ENCODE peak calls at places on chromosome 4, in four cellular contexts. A, T, Q and H are unnamed samples.

GRCh38 chr4:151226004-151226932 is 50.7 kb upstream of the PRSS48 start:
- DNase-seq in A (peak; percentile 80), T (no peak), Q (peak; percentile 89), H (no peak)

GRCh38 chr4:93870876-93871458 is 42.4 kb downstream of the ATOH1 start:
- DNase-seq in A (no peak), T (no peak), Q (no peak), H (no peak)

GRCh38 chr4:67014592-67014991 is 530.7 kb downstream of the CENPC start:
- DNase-seq in A (no peak), T (no peak), Q (no peak), H (no peak)

GRCh38 chr4:170691168-170691567 is 601.4 kb upstream of the AADAT start:
- DNase-seq in A (no peak), T (no peak), Q (no peak), H (no peak)

GRCh38 chr4:140252742-140253555 is 99.0 kb upstream of the MAML3 start:
- DNase-seq in A (peak; percentile 78), T (peak; percentile 68), Q (peak; percentile 88), H (peak; percentile 83)

GRCh38 chr4:123469696-123470095 is 73.1 kb downstream of the SPRY1 start:
- DNase-seq in A (no peak), T (no peak), Q (no peak), H (no peak)

GRCh38 chr4:103996637-103997036 is 276.9 kb upstream of the TACR3 start:
- DNase-seq in A (peak; percentile 72), T (no peak), Q (peak; percentile 66), H (no peak)

GRCh38 chr4:133316874-133317273 is 167.8 kb downstream of the PCDH10 start:
- DNase-seq in A (no peak), T (no peak), Q (peak; percentile 58), H (no peak)

GRCh38 chr4:108205859-108206258 is 37.1 kb upstream of the LEF1 start:
- DNase-seq in A (no peak), T (no peak), Q (no peak), H (no peak)

GRCh38 chr4:88320174-88320779 is 35.9 kb upstream of the PPM1K start:
- DNase-seq in A (peak; percentile 36), T (no peak), Q (no peak), H (no peak)

GRCh38 chr4:182548156-182548555 is 305.0 kb downstream of the TENM3 start:
- DNase-seq in A (no peak), T (no peak), Q (no peak), H (no peak)

GRCh38 chr4:124030038-124030638 is 633.5 kb downstream of the SPRY1 start:
- DNase-seq in A (no peak), T (no peak), Q (no peak), H (no peak)

GRCh38 chr4:114282937-114283336 is 303.5 kb upstream of the ARSJ start:
- DNase-seq in A (no peak), T (no peak), Q (no peak), H (no peak)

GRCh38 chr4:153089781-153090180 is 114.5 kb upstream of the TRIM2 start:
- DNase-seq in A (no peak), T (no peak), Q (no peak), H (no peak)

DNA sequence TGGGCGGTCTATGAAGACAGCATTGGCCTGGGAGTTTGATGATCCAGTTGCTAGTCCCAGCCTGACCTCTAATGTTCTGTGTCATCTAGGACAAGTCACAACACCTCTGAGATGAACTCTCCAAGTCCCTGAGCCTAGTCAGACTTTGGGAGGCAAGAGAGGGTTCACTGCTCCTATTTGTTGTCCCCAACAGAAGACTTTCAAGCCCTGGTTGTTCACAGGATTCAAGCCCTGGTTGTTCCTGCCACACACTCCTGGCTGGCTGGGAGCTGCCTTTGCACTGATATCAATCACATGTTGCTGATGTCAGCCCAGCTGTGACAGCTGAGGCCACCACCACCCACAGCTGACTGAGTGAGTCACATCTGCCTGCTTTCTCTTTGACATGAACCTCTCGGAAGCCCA is 253.2 kb upstream of the RASGEF1B start:
- DNase-seq in A (no peak), T (peak; percentile 55), Q (peak; percentile 18), H (peak; percentile 69)
- TF ChIP-seq CTCF in A (no peak), T (no peak), Q (no peak), H (no peak)

GRCh38 chr4:273312-274017 is 31.8 kb downstream of the ZNF732 start:
- DNase-seq in A (no peak), T (no peak), Q (no peak), H (no peak)

DNA sequence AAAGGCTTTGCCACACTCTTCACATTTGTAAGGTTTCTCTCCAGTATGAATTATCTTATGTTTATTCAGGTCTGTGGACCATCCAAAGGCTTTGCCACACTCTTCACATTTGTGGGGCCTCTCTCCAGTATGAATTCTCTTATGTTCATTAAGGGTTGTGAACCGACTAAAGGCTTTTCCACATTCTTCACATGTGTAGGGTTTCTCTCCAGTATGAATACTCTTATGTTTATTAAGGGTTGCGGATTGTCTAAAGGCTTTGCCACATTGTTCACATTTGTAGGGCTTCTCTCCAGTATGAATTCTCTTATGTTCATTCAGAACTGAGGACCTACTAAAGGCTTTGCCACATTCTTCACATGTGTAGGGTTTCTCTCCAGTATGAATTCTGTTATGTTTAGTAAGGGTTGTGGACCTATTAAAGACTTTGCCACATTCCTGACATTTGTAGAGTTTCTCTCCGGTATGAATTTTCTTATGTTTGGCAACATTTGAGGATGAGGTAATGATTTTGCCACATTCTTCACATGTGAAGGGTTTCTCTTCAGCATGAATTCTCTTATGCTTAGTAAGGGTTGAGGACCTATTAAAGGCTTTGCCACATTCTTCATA is 33.7 kb downstream of the ZNF732 start:
- DNase-seq in A (no peak), T (no peak), Q (no peak), H (no peak)
- H3K9me3 ChIP-seq in A (peaks cover 41% of the 10 kb centered on the region), T (peaks cover 6% of the 10 kb centered on the region), Q (peaks cover 11% of the 10 kb centered on the region), H (peaks cover 91% of the 10 kb centered on the region)

DNA sequence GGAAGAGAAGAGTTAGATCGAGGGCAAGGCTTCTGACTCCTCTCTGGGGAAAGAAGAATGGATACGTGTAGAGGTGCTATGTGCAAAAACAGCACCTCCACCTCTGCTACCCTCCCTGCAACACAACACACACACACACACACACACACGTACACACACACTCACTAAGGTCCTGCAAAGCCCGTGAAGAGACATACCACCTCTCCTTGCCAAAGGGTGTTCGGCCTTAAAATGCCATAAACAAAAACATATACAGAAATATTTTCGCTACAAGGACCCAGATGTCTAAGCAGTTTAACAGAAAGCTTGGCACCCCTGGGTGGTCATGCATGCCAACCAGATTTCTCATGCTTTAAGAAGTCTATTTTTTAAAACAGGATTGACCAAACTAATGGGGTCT is 1.5 kb downstream of the TIFA start:
- DNase-seq in A (peak; percentile 2), T (no peak), Q (peak; percentile 22), H (no peak)
- H3K4me3 ChIP-seq in A (peak overlapping the region; percentile 96), T (peak overlapping the region; percentile 18), Q (peak overlapping the region; percentile 81), H (peak overlapping the region; percentile 86)

GRCh38 chr4:189087981-189088380 is 852.7 kb upstream of the FRG1 start:
- DNase-seq in A (no peak), T (no peak), Q (no peak), H (no peak)

GRCh38 chr4:189092596-189092995 is 848.1 kb upstream of the FRG1 start:
- DNase-seq in A (no peak), T (no peak), Q (no peak), H (no peak)

GRCh38 chr4:189084671-189085070 is 856.0 kb upstream of the FRG1 start:
- DNase-seq in A (no peak), T (no peak), Q (no peak), H (no peak)

GRCh38 chr4:189088783-189089182 is 851.9 kb upstream of the FRG1 start:
- DNase-seq in A (no peak), T (no peak), Q (no peak), H (no peak)

GRCh38 chr4:189090174-189090814 is 850.4 kb upstream of the FRG1 start:
- DNase-seq in A (peak; percentile 25), T (no peak), Q (no peak), H (no peak)
- TF ChIP-seq CTCF in A (peak; percentile 49), T (no peak), Q (no peak), H (peak; percentile 5)

GRCh38 chr4:32087211-32087610 is 1367.0 kb downstream of the PCDH7 start:
- DNase-seq in A (no peak), T (no peak), Q (no peak), H (no peak)
- H3K9me3 ChIP-seq in A (no peaks in the 10 kb centered on the region), T (peaks cover 4% of the 10 kb centered on the region), Q (no peaks in the 10 kb centered on the region), H (no peaks in the 10 kb centered on the region)

GRCh38 chr4:186203391-186203802 is 12.0 kb downstream of the CYP4V2 start:
- DNase-seq in A (no peak), T (no peak), Q (peak; percentile 43), H (no peak)

GRCh38 chr4:186201535-186202230 is 10.3 kb downstream of the CYP4V2 start:
- DNase-seq in A (peak; percentile 63), T (no peak), Q (peak; percentile 42), H (no peak)

GRCh38 chr4:186204103-186204559 is 12.8 kb downstream of the CYP4V2 start:
- DNase-seq in A (no peak), T (peak; percentile 34), Q (peak; percentile 84), H (no peak)

GRCh38 chr4:186202490-186203140 is 11.2 kb downstream of the CYP4V2 start:
- DNase-seq in A (no peak), T (no peak), Q (no peak), H (no peak)

DNA sequence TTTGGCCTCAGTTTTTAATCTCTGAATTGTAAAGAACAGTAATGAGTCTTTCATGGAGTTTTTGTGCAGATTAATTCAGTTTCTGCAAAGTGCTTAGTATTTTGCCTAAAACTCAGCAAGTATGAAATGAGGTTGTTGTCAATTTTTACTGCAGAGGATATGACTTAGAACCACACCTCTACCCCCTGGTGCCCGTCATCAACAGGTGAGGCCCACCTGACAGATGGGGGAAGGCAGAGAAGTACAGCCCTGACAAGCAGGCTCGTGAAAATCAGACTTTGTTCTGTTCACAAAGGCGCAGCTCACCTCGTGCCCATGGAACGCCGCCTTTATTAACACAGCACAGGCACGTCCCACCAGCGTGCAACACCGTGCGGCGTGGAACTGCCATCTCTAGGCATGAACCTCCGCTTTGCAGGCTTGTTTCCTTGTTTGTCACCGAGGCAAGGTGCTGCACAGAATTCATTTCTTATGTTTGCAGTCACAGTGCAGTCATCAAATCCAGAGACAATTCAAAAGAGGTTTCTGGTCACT is 13.3 kb downstream of the CYP4V2 start:
- DNase-seq in A (no peak), T (no peak), Q (no peak), H (no peak)
- H3K4me3 ChIP-seq in A (no peak overlapping the region), T (no peak overlapping the region), Q (no peak overlapping the region), H (peak overlapping the region; percentile 53)

GRCh38 chr4:15882675-15883086 is 55.9 kb downstream of the FGFBP1 start:
- DNase-seq in A (peak; percentile 82), T (peak; percentile 43), Q (peak; percentile 90), H (no peak)

GRCh38 chr4:15875663-15876460 is 62.7 kb downstream of the FGFBP1 start:
- DNase-seq in A (no peak), T (no peak), Q (no peak), H (no peak)

GRCh38 chr4:15874671-15875070 is 63.9 kb downstream of the FGFBP1 start:
- DNase-seq in A (no peak), T (no peak), Q (no peak), H (no peak)

GRCh38 chr4:15873117-15873516 is 65.4 kb downstream of the FGFBP1 start:
- DNase-seq in A (no peak), T (no peak), Q (no peak), H (no peak)

GRCh38 chr4:15878011-15878410 is 60.5 kb downstream of the FGFBP1 start:
- DNase-seq in A (no peak), T (no peak), Q (no peak), H (no peak)
- TF ChIP-seq CTCF in A (no peak), T (no peak), Q (no peak), H (no peak)

DNA sequence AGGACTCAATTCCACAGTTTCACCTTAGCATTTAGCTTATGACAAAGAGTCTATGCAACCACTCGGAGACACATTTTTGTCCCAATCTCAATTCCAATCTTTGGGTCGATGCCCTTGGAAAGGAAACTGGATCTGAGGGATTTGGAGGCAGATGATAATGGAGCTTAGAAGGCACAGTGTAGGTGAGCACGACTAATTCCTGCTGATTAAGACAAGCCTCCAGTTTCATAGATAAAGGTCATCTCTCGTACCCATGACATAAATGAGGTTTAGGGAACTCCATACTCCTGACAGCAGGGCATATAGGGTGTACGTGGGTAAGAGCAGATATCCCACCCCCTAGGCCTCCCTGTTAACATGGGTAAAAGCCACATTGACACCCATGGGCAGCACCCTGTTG is 24.4 kb upstream of the ZNF718 start:
- DNase-seq in A (no peak), T (no peak), Q (peak; percentile 2), H (no peak)
- H3K9me3 ChIP-seq in A (peaks cover 7% of the 10 kb centered on the region), T (peaks cover 37% of the 10 kb centered on the region), Q (no peaks in the 10 kb centered on the region), H (peaks cover 79% of the 10 kb centered on the region)